ENCODE peak calls at places on chromosomes 2 and 18, in seven cellular contexts. C, N, R, J, F, O and P are unnamed samples.

GRCh38 chr2:235263205-235264120 is 230.4 kb upstream of the AGAP1 start:
- DNase-seq in C (peak), N (peak), R (peak), J (no peak), F (peak), O (peak), P (peak)

GRCh38 chr2:1778566-1778965 is 34.3 kb upstream of the PXDN start:
- DNase-seq in C (no peak), N (no peak), R (no peak), J (no peak), F (no peak), O (no peak), P (no peak)

GRCh38 chr2:11248-11941 is 34.9 kb downstream of the FAM110C start:
- DNase-seq in C (peak), N (no peak), R (no peak), J (no peak), F (peak), O (no peak), P (peak)

GRCh38 chr2:9102861-9103662 is 99.6 kb upstream of the MBOAT2 start:
- DNase-seq in C (no peak), N (no peak), R (no peak), J (peak), F (no peak), O (peak), P (no peak)

GRCh38 chr2:42404666-42405065 is 43.6 kb upstream of the COX7A2L start:
- DNase-seq in C (no peak), N (no peak), R (no peak), J (no peak), F (no peak), O (no peak), P (no peak)

GRCh38 chr2:18518116-18519111 is 42.0 kb downstream of the RDH14 start:
- DNase-seq in C (peak), N (peak), R (no peak), J (no peak), F (no peak), O (no peak), P (peak)

GRCh38 chr2:63667132-63667531 is 78.4 kb downstream of the MDH1 start:
- DNase-seq in C (no peak), N (no peak), R (no peak), J (no peak), F (no peak), O (peak), P (no peak)

GRCh38 chr18:29154758-29155725 is 978.1 kb upstream of the CDH2 start:
- DNase-seq in C (peak), N (peak), R (peak), J (no peak), F (no peak), O (peak), P (peak)

GRCh38 chr2:70301344-70302194 is at the start of gene FAM136A:
- DNase-seq in C (peak), N (peak), R (no peak), J (peak), F (peak), O (peak), P (peak)

GRCh38 chr2:62423883-62424458 is 82.0 kb downstream of the TMEM17 start:
- DNase-seq in C (no peak), N (peak), R (no peak), J (no peak), F (no peak), O (no peak), P (no peak)

GRCh38 chr2:209348453-209348852 is 75.4 kb upstream of the MAP2 start:
- DNase-seq in C (no peak), N (no peak), R (no peak), J (no peak), F (no peak), O (no peak), P (no peak)

GRCh38 chr18:3012306-3012919 is 531 bp downstream of the LPIN2 start:
- DNase-seq in C (no peak), N (no peak), R (no peak), J (no peak), F (peak), O (no peak), P (peak)

GRCh38 chr2:105287692-105288091 is 41.8 kb downstream of the TGFBRAP1 start:
- DNase-seq in C (peak), N (peak), R (peak), J (peak), F (no peak), O (peak), P (peak)

GRCh38 chr2:32632089-32632488 is 4.2 kb downstream of the TTC27 start:
- DNase-seq in C (peak), N (peak), R (no peak), J (no peak), F (no peak), O (peak), P (peak)

GRCh38 chr2:230441188-230441897 is 25.3 kb downstream of the SP100 start:
- DNase-seq in C (peak), N (peak), R (no peak), J (no peak), F (no peak), O (no peak), P (peak)

GRCh38 chr2:9815844-9816279 is 27.4 kb upstream of the TAF1B start:
- DNase-seq in C (no peak), N (no peak), R (no peak), J (no peak), F (peak), O (no peak), P (no peak)

GRCh38 chr2:217899231-217900009 is 103.4 kb downstream of the TNS1 start:
- DNase-seq in C (peak), N (peak), R (no peak), J (peak), F (peak), O (peak), P (peak)

GRCh38 chr2:172739651-172740050 is 4.0 kb downstream of the RAPGEF4 start:
- DNase-seq in C (no peak), N (no peak), R (no peak), J (no peak), F (no peak), O (peak), P (no peak)

GRCh38 chr18:26317353-26317865 is 91.2 kb downstream of the TAF4B start:
- DNase-seq in C (no peak), N (no peak), R (no peak), J (no peak), F (no peak), O (no peak), P (no peak)

GRCh38 chr2:190150413-190150812 is 87.9 kb upstream of the MSTN start:
- DNase-seq in C (no peak), N (no peak), R (no peak), J (no peak), F (no peak), O (no peak), P (no peak)

GRCh38 chr2:56313541-56313940 is 129.8 kb downstream of the CCDC85A start:
- DNase-seq in C (no peak), N (no peak), R (no peak), J (no peak), F (no peak), O (no peak), P (no peak)

GRCh38 chr2:28366496-28367282 is 26.0 kb upstream of the FOSL2 start:
- DNase-seq in C (peak), N (peak), R (no peak), J (peak), F (no peak), O (no peak), P (no peak)

GRCh38 chr2:227772197-227772661 is 26.5 kb downstream of the SCYGR8 start:
- DNase-seq in C (peak), N (no peak), R (no peak), J (no peak), F (no peak), O (no peak), P (peak)

GRCh38 chr2:214713080-214713830 is 96.2 kb downstream of the BARD1 start:
- DNase-seq in C (no peak), N (no peak), R (no peak), J (no peak), F (peak), O (peak), P (no peak)

GRCh38 chr2:168155036-168155435 is 92.4 kb downstream of the STK39 start:
- DNase-seq in C (no peak), N (peak), R (no peak), J (no peak), F (no peak), O (no peak), P (no peak)

GRCh38 chr2:188974184-188974583 is at the start of gene COL3A1:
- DNase-seq in C (peak), N (peak), R (no peak), J (peak), F (no peak), O (no peak), P (peak)

GRCh38 chr2:206020151-206020550 is 65.8 kb downstream of the INO80D start:
- DNase-seq in C (no peak), N (no peak), R (no peak), J (no peak), F (no peak), O (no peak), P (no peak)

GRCh38 chr2:231411237-231411636 is 15.7 kb downstream of the B3GNT7 start:
- DNase-seq in C (no peak), N (no peak), R (no peak), J (no peak), F (no peak), O (no peak), P (no peak)

GRCh38 chr2:120832296-120833070 is 96.8 kb downstream of the GLI2 start:
- DNase-seq in C (no peak), N (no peak), R (no peak), J (no peak), F (no peak), O (no peak), P (no peak)

GRCh38 chr2:196315388-196316049 is 144.1 kb upstream of the STK17B start:
- DNase-seq in C (no peak), N (no peak), R (peak), J (no peak), F (no peak), O (no peak), P (peak)

GRCh38 chr2:215269397-215270117 is 42.3 kb upstream of the ATIC start:
- DNase-seq in C (peak), N (peak), R (peak), J (peak), F (peak), O (peak), P (peak)

GRCh38 chr18:34223164-34223892 is 1.4 kb downstream of the NOL4 start:
- DNase-seq in C (no peak), N (peak), R (no peak), J (peak), F (no peak), O (peak), P (peak)

GRCh38 chr2:1769703-1770422 is 25.5 kb upstream of the PXDN start:
- DNase-seq in C (peak), N (peak), R (peak), J (peak), F (peak), O (peak), P (peak)

GRCh38 chr18:21742323-21742687 is 1.7 kb downstream of the MIB1 start:
- DNase-seq in C (no peak), N (no peak), R (no peak), J (no peak), F (no peak), O (peak), P (no peak)

GRCh38 chr2:222982010-222982908 is 69.7 kb upstream of the KCNE4 start:
- DNase-seq in C (peak), N (peak), R (peak), J (peak), F (peak), O (peak), P (peak)

GRCh38 chr2:33426666-33427231 is 49.7 kb upstream of the RASGRP3 start:
- DNase-seq in C (peak), N (peak), R (no peak), J (peak), F (peak), O (peak), P (peak)

GRCh38 chr2:212153923-212154322 is 384.7 kb downstream of the ERBB4 start:
- DNase-seq in C (no peak), N (no peak), R (no peak), J (no peak), F (no peak), O (no peak), P (no peak)

GRCh38 chr18:79405781-79406575 is 10.2 kb downstream of the NFATC1 start:
- DNase-seq in C (no peak), N (no peak), R (no peak), J (no peak), F (peak), O (no peak), P (no peak)

GRCh38 chr18:79458917-79459803 is 63.4 kb downstream of the NFATC1 start:
- DNase-seq in C (no peak), N (no peak), R (no peak), J (no peak), F (no peak), O (no peak), P (no peak)

GRCh38 chr2:118105497-118105896 is 17.2 kb downstream of the INSIG2 start:
- DNase-seq in C (no peak), N (no peak), R (no peak), J (no peak), F (no peak), O (no peak), P (no peak)
- H3K4me3 ChIP-seq in C (no peak), N (no peak), R (no peak), J (no peak), F (no peak), O (no peak), P (no peak)

GRCh38 chr2:180062178-180062577 is 55.1 kb upstream of the CWC22 start:
- DNase-seq in C (no peak), N (no peak), R (no peak), J (no peak), F (no peak), O (no peak), P (no peak)
- TF ChIP-seq CTCF in C (no peak), N (no peak), R (no peak), J (no peak), F (no peak), O (no peak), P (no peak)

GRCh38 chr2:72862239-72862988 is 24.8 kb upstream of the SPR start:
- DNase-seq in C (peak), N (peak), R (peak), J (peak), F (peak), O (peak), P (peak)
- H3K4me3 ChIP-seq in C (no peak), N (peak), R (peak), J (no peak), F (peak), O (peak), P (no peak)

DNA sequence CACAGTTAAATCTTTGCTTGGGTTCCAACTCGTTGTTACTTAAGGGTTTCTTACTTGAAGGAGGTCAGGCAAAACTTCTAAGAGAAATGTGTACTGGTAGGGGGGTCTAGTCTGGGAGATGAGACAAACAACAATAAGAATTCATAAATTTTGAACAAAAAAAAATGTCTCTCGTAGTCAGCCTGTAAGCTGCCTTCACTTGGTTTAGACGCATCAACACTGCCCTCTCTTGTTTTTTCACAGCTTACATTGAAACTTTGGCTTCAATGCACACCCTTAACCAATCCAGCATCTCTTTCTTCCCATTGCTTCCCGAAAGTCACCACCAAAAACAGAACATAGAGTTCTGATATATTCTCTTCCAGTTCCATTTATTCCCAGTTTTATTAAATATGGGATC is 576.4 kb upstream of the PIK3C3 start:
- DNase-seq in C (peak), N (peak), R (peak), J (peak), F (no peak), O (peak), P (peak)
- TF ChIP-seq CTCF in C (peak), N (no peak), R (peak), J (peak), F (no peak), O (peak), P (peak)

DNA sequence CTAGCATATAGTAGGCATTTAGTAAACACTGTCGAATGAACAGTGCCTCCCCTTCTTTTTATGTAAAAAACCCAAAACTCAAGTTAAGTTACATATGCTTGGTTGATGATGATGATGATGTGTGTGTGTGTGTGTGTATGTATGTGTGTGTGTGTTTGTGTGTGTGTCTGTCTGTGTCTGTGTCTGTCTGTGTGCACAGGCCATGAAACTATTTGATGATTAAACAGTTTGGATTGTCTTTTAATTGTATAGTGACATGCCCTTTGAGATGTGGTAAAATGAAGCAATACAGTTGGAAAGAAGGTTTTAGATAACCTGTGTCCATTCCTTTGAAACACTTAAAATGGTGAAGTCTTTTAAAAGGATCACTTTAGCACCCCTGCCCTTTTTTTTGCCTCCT is 105.6 kb downstream of the MAP4K4 start:
- DNase-seq in C (peak), N (peak), R (no peak), J (no peak), F (no peak), O (peak), P (no peak)
- H3K4me3 ChIP-seq in C (no peak), N (no peak), R (no peak), J (no peak), F (no peak), O (no peak), P (no peak)

DNA sequence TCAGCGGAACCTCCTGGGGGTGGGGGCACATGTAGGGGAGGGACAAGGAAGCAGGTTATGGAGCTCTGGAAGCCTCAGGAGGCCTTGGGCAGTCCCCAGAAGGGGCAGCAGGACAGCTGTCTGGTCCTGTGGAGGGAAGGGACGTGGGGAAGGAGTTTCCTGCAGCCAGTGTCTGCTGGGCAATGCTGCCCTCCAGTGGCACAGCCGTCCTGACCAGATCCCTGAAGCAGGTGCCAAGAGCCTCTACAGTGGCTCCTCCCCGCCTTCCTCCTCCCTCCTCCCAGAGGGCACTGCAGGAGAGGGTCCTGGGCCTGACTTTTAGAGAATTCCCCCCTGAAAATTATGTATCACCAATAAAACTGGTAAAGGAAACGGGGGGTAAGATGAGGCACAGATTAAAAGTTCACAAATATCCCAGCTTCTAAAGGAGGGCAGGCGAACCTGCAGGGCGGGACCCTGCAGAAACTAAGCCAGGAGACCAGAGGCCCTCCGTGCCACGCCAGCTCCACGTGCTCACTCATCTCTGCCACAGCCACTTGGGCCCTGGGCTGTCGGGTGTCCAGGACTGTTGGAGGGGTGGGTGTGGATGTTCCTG is 258.5 kb downstream of the TWIST2 start:
- DNase-seq in C (peak), N (peak), R (peak), J (peak), F (no peak), O (peak), P (peak)
- TF ChIP-seq CTCF in C (peak), N (peak), R (peak), J (peak), F (no peak), O (peak), P (peak)

GRCh38 chr2:201149064-201149820 is 33.3 kb downstream of the CFLAR start:
- DNase-seq in C (peak), N (peak), R (no peak), J (no peak), F (no peak), O (peak), P (peak)

GRCh38 chr2:201152517-201152916 is 30.4 kb upstream of the CASP10 start:
- DNase-seq in C (no peak), N (no peak), R (no peak), J (no peak), F (no peak), O (no peak), P (no peak)

GRCh38 chr2:201151127-201152074 is 31.5 kb upstream of the CASP10 start:
- DNase-seq in C (peak), N (peak), R (peak), J (no peak), F (no peak), O (peak), P (peak)

GRCh38 chr2:201148434-201148833 is 32.5 kb downstream of the CFLAR start:
- DNase-seq in C (no peak), N (no peak), R (no peak), J (no peak), F (no peak), O (no peak), P (no peak)

DNA sequence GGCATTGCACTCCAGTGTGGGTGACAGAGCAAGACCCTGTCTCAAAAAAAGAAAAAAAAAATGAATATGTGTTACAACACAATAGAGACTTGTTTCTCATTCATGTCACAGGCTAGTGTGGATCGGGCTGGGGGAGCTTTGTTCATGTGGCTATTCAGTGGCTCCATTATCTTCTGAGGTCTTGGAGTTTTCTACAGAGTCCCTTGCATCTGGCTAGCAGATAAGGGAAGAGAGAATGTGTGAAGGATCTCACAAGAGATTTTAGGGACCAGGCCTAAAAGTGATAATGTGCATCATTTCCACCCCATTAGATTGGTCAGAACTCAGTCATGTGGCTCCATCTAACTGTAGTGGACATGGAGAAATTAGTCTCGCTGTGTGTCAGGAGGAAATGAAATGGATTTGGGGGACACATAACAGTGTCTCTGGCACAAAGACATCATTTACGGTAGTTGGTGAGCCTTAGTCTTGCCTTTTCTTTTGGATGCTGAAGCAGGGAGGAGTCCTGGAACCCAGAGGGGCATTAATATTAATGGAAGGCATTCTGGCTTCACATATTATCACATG is 32.4 kb upstream of the CASP10 start:
- DNase-seq in C (no peak), N (no peak), R (no peak), J (no peak), F (no peak), O (no peak), P (no peak)
- H3K4me3 ChIP-seq in C (no peak), N (no peak), R (no peak), J (no peak), F (no peak), O (peak), P (no peak)

DNA sequence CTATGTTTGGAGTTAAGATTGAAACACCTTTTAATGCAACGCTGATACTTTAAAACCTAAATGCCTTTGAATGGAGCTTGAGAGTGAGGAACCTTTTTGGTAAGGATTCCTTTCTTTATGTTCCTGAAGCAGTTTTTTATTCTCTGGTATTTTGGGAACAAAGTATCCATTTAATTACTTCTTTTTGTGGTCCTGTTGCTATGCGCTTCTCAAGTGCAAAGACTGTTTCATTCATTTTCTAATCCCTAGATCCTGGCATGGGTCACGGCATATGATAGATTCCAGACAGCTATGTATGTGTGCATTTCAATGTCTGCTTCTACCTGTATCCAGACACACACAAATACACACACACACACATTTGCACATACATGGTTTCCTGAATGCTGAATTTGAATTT is 28.0 kb downstream of the TRPM8 start:
- DNase-seq in C (no peak), N (no peak), R (no peak), J (no peak), F (no peak), O (no peak), P (no peak)
- TF ChIP-seq CTCF in C (no peak), N (no peak), R (no peak), J (no peak), F (no peak), O (no peak), P (no peak)